ENCODE peak calls at places on chromosome 15, in four cellular contexts. Z, B, X and W are unnamed samples.

GRCh38 chr15:95287774-95288173 is 1042.7 kb upstream of the NR2F2 start:
- DNase-seq in Z (no peak), B (no peak), X (no peak), W (no peak)

GRCh38 chr15:31511707-31512310 is 185.2 kb downstream of the KLF13 start:
- DNase-seq in Z (no peak), B (no peak), X (no peak), W (no peak)

GRCh38 chr15:61155741-61156700 is 73.1 kb downstream of the RORA start:
- DNase-seq in Z (no peak), B (no peak), X (peak; percentile 60), W (no peak)

GRCh38 chr15:29825205-29825604 is 2.9 kb upstream of the TJP1 start:
- DNase-seq in Z (no peak), B (peak; percentile 90), X (no peak), W (no peak)

GRCh38 chr15:70741677-70742293 is 21.6 kb downstream of the UACA start:
- DNase-seq in Z (no peak), B (no peak), X (no peak), W (no peak)

GRCh38 chr15:101027273-101027901 is 108.2 kb downstream of the LRRK1 start:
- DNase-seq in Z (no peak), B (no peak), X (no peak), W (no peak)

GRCh38 chr15:70049115-70049514 is 48.6 kb downstream of the TLE3 start:
- DNase-seq in Z (no peak), B (no peak), X (no peak), W (no peak)

GRCh38 chr15:97615114-97615513 is 345.4 kb upstream of the ARRDC4 start:
- DNase-seq in Z (no peak), B (no peak), X (no peak), W (no peak)

GRCh38 chr15:100692259-100692658 is 89.9 kb downstream of the ASB7 start:
- DNase-seq in Z (no peak), B (no peak), X (no peak), W (no peak)

GRCh38 chr15:84821501-84822021 is 4.4 kb downstream of the ALPK3 start:
- DNase-seq in Z (no peak), B (no peak), X (no peak), W (no peak)

GRCh38 chr15:84818221-84819131 is 1.3 kb downstream of the ALPK3 start:
- DNase-seq in Z (no peak), B (no peak), X (no peak), W (no peak)

GRCh38 chr15:84819791-84820190 is 2.6 kb downstream of the ALPK3 start:
- DNase-seq in Z (no peak), B (no peak), X (no peak), W (no peak)

GRCh38 chr15:84817461-84818081 is 415 bp downstream of the ALPK3 start:
- DNase-seq in Z (no peak), B (no peak), X (no peak), W (no peak)

GRCh38 chr15:84819291-84819768 is 2.2 kb downstream of the ALPK3 start:
- DNase-seq in Z (no peak), B (no peak), X (peak; percentile 78), W (no peak)
- H3K4me1 ChIP-seq in Z (peaks cover 12% of the 10 kb centered on the region), B (no peaks in the 10 kb centered on the region), X (peaks cover 83% of the 10 kb centered on the region), W (no peaks in the 10 kb centered on the region)

GRCh38 chr15:26757156-26757555 is 15.7 kb downstream of the GABRB3 start:
- DNase-seq in Z (no peak), B (no peak), X (no peak), W (no peak)
- H3K4me1 ChIP-seq in Z (no peaks in the 10 kb centered on the region), B (no peaks in the 10 kb centered on the region), X (no peaks in the 10 kb centered on the region), W (no peaks in the 10 kb centered on the region)

GRCh38 chr15:63371297-63371918 is 10.2 kb downstream of the CA12 start:
- DNase-seq in Z (no peak), B (no peak), X (no peak), W (no peak)

GRCh38 chr15:63369296-63369695 is 12.3 kb downstream of the CA12 start:
- DNase-seq in Z (no peak), B (peak; percentile 22), X (no peak), W (no peak)

GRCh38 chr15:63368503-63368902 is 13.1 kb downstream of the CA12 start:
- DNase-seq in Z (no peak), B (no peak), X (no peak), W (no peak)

GRCh38 chr15:63370764-63371163 is 10.9 kb downstream of the CA12 start:
- DNase-seq in Z (no peak), B (no peak), X (no peak), W (no peak)

GRCh38 chr15:63369766-63370165 is 11.9 kb downstream of the CA12 start:
- DNase-seq in Z (no peak), B (no peak), X (no peak), W (no peak)
- H3K4me1 ChIP-seq in Z (peaks cover 36% of the 10 kb centered on the region), B (no peaks in the 10 kb centered on the region), X (peaks cover 13% of the 10 kb centered on the region), W (peaks cover 69% of the 10 kb centered on the region)

GRCh38 chr15:82919231-82919886 is 33.2 kb downstream of the HOMER2 start:
- DNase-seq in Z (peak; percentile 33), B (no peak), X (peak; percentile 41), W (no peak)

GRCh38 chr15:82921242-82921641 is 31.3 kb downstream of the HOMER2 start:
- DNase-seq in Z (no peak), B (no peak), X (no peak), W (no peak)

GRCh38 chr15:82923744-82924143 is 28.8 kb downstream of the HOMER2 start:
- DNase-seq in Z (no peak), B (no peak), X (no peak), W (no peak)

GRCh38 chr15:82918607-82919230 is 33.8 kb downstream of the HOMER2 start:
- DNase-seq in Z (no peak), B (no peak), X (no peak), W (no peak)

GRCh38 chr15:82922737-82923136 is 29.8 kb downstream of the HOMER2 start:
- DNase-seq in Z (no peak), B (no peak), X (no peak), W (no peak)
- H3K4me1 ChIP-seq in Z (no peaks in the 10 kb centered on the region), B (no peaks in the 10 kb centered on the region), X (peaks cover 42% of the 10 kb centered on the region), W (no peaks in the 10 kb centered on the region)

GRCh38 chr15:57505056-57505713 is 86.5 kb upstream of the MYZAP start:
- DNase-seq in Z (peak; percentile 17), B (no peak), X (no peak), W (no peak)

GRCh38 chr15:57505949-57506391 is 85.7 kb upstream of the MYZAP start:
- DNase-seq in Z (peak; percentile 85), B (no peak), X (peak; percentile 48), W (peak; percentile 75)

GRCh38 chr15:57503051-57503702 is 88.5 kb upstream of the MYZAP start:
- DNase-seq in Z (no peak), B (no peak), X (no peak), W (no peak)

GRCh38 chr15:57504599-57504940 is 87.1 kb upstream of the MYZAP start:
- DNase-seq in Z (no peak), B (no peak), X (no peak), W (no peak)

GRCh38 chr15:57503911-57504598 is 87.6 kb upstream of the MYZAP start:
- DNase-seq in Z (no peak), B (no peak), X (no peak), W (no peak)
- H3K4me1 ChIP-seq in Z (peaks cover 52% of the 10 kb centered on the region), B (no peaks in the 10 kb centered on the region), X (peaks cover 32% of the 10 kb centered on the region), W (peaks cover 41% of the 10 kb centered on the region)

GRCh38 chr15:40925863-40926658 is 3.1 kb upstream of the DLL4 start:
- DNase-seq in Z (peak; percentile 40), B (no peak), X (no peak), W (no peak)
- H3K4me1 ChIP-seq in Z (peaks cover 6% of the 10 kb centered on the region), B (peaks cover 7% of the 10 kb centered on the region), X (peaks cover 64% of the 10 kb centered on the region), W (peaks cover 19% of the 10 kb centered on the region)

DNA sequence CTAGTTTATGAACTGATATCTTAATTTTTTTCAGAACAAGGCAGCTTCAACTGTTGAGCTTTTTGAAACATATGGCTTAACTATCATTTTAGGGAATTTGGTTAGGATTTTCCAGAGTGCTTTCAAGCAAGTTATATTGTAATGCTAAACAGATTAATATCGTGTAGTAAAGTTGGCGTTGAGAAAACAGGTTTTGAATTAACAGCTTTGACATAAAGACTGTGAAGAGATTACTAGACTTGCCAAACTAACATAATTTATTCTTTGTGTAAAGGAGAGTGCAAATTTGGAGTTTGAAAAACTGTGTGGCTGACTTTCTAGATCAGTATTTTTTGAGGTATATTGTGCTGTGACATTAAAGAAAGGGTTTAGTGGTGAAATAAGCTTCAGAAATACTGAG is 17.2 kb downstream of the IQGAP1 start:
- DNase-seq in Z (no peak), B (no peak), X (no peak), W (no peak)
- H3K4me1 ChIP-seq in Z (peaks cover 63% of the 10 kb centered on the region), B (peaks cover 18% of the 10 kb centered on the region), X (peaks cover 90% of the 10 kb centered on the region), W (peaks cover 47% of the 10 kb centered on the region)

DNA sequence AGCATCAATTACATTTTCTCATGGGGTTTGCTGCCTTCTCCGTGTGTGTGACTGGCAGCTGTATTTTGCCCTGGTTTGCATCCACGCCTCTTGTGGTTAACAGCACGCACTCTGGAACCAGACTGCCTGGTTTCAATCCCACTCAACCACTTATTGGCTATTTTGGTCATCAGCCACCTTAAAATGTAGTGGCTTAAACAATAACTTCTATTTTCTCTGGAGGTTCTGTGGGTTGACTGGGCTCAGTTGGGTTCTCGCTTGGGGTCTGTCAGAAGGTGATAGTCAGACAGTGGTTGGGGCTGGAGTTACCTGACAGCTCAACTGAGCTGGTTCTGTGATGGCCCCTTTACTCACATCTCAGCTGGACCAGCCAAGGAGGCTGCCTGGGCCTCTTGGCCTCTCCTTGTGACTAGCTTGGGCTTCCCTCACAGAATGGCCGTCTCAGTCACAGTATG is 36.8 kb downstream of the EHD4 start:
- DNase-seq in Z (peak; percentile 28), B (peak; percentile 70), X (no peak), W (no peak)
- H3K4me1 ChIP-seq in Z (peaks cover 38% of the 10 kb centered on the region), B (peaks cover 19% of the 10 kb centered on the region), X (peaks cover 99% of the 10 kb centered on the region), W (peaks cover 55% of the 10 kb centered on the region)